ENCODE peak calls at places on chromosomes 13 and 19, in ten cellular contexts. H, K, R, B, A, N, P, Q, Z and U are unnamed samples.
A peak's percentile ranks its signal among the peaks of the same experiment; 100 is the strongest.

GRCh38 chr19:56567274-56568120 is at the start of gene ZNF470:
- DNase-seq in Z (peak; percentile 96), B (peak; percentile 94), Q (peak; percentile 87), K (peak; percentile 73), N (peak; percentile 97), P (peak; percentile 98), A (peak; percentile 96), R (peak; percentile 97), H (peak; percentile 98), U (peak; percentile 97)

GRCh38 chr13:75581874-75582640 is 32.5 kb downstream of the UCHL3 start:
- DNase-seq in Z (no peak), K (no peak), P (no peak), B (no peak), Q (no peak), A (no peak), R (no peak), H (no peak), N (no peak), U (no peak)

GRCh38 chr19:54179921-54180452 is 7.0 kb upstream of the TMC4 start:
- DNase-seq in A (peak; percentile 70), Z (no peak), Q (no peak), N (peak; percentile 58), P (peak; percentile 87), R (no peak), B (no peak), H (peak; percentile 70), K (no peak), U (no peak)

GRCh38 chr13:102183509-102184182 is 218.2 kb downstream of the FGF14 start:
- DNase-seq in B (no peak), R (no peak), N (peak; percentile 10), Q (no peak), K (no peak), P (no peak), Z (no peak), A (no peak), H (no peak), U (no peak)

GRCh38 chr13:59710416-59710815 is 453.3 kb downstream of the DIAPH3 start:
- DNase-seq in N (no peak), R (no peak), A (no peak), B (no peak), H (no peak), Z (no peak), Q (no peak), P (no peak), K (no peak), U (no peak)

GRCh38 chr13:87954116-87954515 is 282.9 kb downstream of the SLITRK5 start:
- DNase-seq in N (no peak), P (no peak), Q (no peak), Z (no peak), H (no peak), K (no peak), A (no peak), B (no peak), R (no peak), U (no peak)

GRCh38 chr13:99271249-99271648 is 13.1 kb upstream of the GPR18 start:
- DNase-seq in A (no peak), N (no peak), H (no peak), Z (no peak), K (no peak), B (no peak), P (no peak), R (no peak), Q (no peak), U (no peak)

GRCh38 chr19:18397242-18398202 is at the start of gene LRRC25:
- DNase-seq in A (peak; percentile 93), Q (no peak), H (peak; percentile 72), B (no peak), Z (peak; percentile 50), N (peak; percentile 77), K (no peak), P (peak; percentile 83), R (peak; percentile 66), U (no peak)

GRCh38 chr13:48977973-48978372 is 2.3 kb downstream of the FNDC3A start:
- DNase-seq in Q (no peak), H (no peak), Z (no peak), A (no peak), N (no peak), P (no peak), K (no peak), R (no peak), B (no peak), U (no peak)

GRCh38 chr19:18773682-18774081 is 17.4 kb downstream of the COMP start:
- DNase-seq in P (no peak), A (no peak), K (no peak), Z (no peak), R (no peak), Q (no peak), N (no peak), H (no peak), B (no peak), U (no peak)

GRCh38 chr19:45601524-45602522 is at the start of gene GPR4:
- DNase-seq in H (no peak), Q (no peak), A (no peak), R (no peak), P (no peak), Z (peak; percentile 57), B (no peak), N (no peak), K (no peak), U (no peak)

GRCh38 chr19:45455707-45456499 is 11.9 kb upstream of the FOSB start:
- DNase-seq in R (peak; percentile 95), B (peak; percentile 94), A (peak; percentile 81), N (peak; percentile 98), P (peak; percentile 81), K (no peak), Z (peak; percentile 89), H (peak; percentile 95), Q (peak; percentile 98), U (peak; percentile 97)

GRCh38 chr19:56690668-56691067 is 19.1 kb upstream of the ZNF835 start:
- DNase-seq in B (no peak), R (no peak), Q (no peak), K (no peak), P (no peak), N (no peak), H (no peak), Z (no peak), A (no peak), U (no peak)

GRCh38 chr19:39362682-39363657 is 20.7 kb downstream of the SAMD4B start:
- DNase-seq in A (no peak), N (no peak), K (no peak), Z (no peak), P (no peak), Q (no peak), H (no peak), B (peak; percentile 54), R (no peak), U (no peak)

GRCh38 chr19:50602089-50602422 is 33.8 kb upstream of the LRRC4B start:
- DNase-seq in A (no peak), Q (no peak), R (no peak), N (no peak), B (no peak), H (no peak), Z (no peak), P (no peak), K (no peak), U (no peak)
- TF ChIP-seq POLR2A in A (no peak), Q (no peak), R (no peak), N (no peak), B (no peak), H (no peak), Z (no peak), P (no peak), K (no peak), U (no peak)

GRCh38 chr19:41877490-41877876 is 404 bp downstream of the CD79A start:
- DNase-seq in Q (no peak), H (peak; percentile 80), K (no peak), A (peak; percentile 90), N (no peak), R (no peak), P (no peak), B (no peak), Z (no peak), U (no peak)

GRCh38 chr19:41877916-41878905 is 1.1 kb downstream of the CD79A start:
- DNase-seq in H (no peak), B (no peak), R (no peak), P (no peak), K (no peak), Q (no peak), A (no peak), Z (no peak), N (no peak), U (no peak)

GRCh38 chr19:41879080-41879479 is 2.0 kb downstream of the CD79A start:
- DNase-seq in Z (no peak), A (no peak), Q (no peak), P (no peak), R (no peak), K (no peak), B (no peak), H (no peak), N (no peak), U (no peak)

GRCh38 chr19:41879670-41880328 is 2.7 kb downstream of the CD79A start:
- DNase-seq in K (no peak), H (no peak), B (no peak), A (no peak), R (no peak), P (no peak), Z (no peak), N (no peak), Q (no peak), U (no peak)

DNA sequence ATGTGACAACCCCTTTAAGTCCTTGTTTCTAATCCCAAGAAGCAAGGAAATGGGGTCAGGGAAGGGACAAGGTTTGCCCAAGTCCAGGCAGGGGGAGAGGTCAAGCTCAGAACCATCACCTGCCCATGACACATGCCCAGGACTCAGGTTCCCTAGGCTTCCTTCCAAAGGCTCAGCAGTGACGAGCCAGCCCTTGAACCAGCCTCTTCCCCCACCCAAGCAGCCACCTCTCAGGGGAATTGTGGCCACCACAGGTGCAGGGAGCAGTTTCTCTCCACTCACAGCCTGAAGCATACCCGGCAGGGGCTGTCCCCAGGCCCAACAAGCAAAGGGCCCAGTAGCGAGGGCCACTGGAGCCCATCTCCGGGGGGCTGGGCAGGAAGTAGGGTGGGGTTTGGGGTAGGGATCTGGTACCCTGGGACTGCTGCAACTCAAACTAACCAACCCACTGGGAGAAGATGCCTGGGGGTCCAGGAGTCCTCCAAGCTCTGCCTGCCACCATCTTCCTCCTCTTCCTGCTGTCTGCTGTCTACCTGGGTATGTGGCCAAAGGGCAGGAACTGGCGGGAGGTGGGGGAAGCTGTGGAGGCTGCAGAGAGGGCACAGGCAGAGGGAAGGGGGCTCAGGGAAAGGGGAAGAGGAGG is at the start of gene CD79A:
- DNase-seq in Q (no peak), N (no peak), A (peak; percentile 96), K (no peak), Z (no peak), B (no peak), R (no peak), P (no peak), H (peak; percentile 94), U (no peak)
- TF ChIP-seq POLR2A in Q (no peak), N (no peak), A (peak; percentile 26), K (no peak), Z (no peak), B (no peak), R (no peak), P (no peak), H (no peak), U (no peak)

GRCh38 chr19:4343056-4343844 is at the start of gene MPND:
- DNase-seq in B (peak; percentile 93), P (peak; percentile 96), Q (peak; percentile 47), N (peak; percentile 91), R (peak; percentile 92), K (peak; percentile 63), Z (peak; percentile 95), H (peak; percentile 97), A (peak; percentile 99), U (peak; percentile 95)
- TF ChIP-seq POLR2A in B (peak; percentile 69), P (no peak), Q (peak; percentile 38), N (no peak), R (no peak), K (no peak), Z (peak; percentile 61), H (peak; percentile 35), A (no peak), U (no peak)

GRCh38 chr13:32587014-32587773 is 942 bp downstream of the PDS5B start:
- DNase-seq in Q (peak; percentile 10), N (peak; percentile 73), R (peak; percentile 74), B (peak; percentile 68), A (peak; percentile 92), H (peak; percentile 83), K (peak; percentile 9), Z (peak; percentile 82), P (peak; percentile 82), U (peak; percentile 87)
- TF ChIP-seq POLR2A in Q (no peak), N (peak; percentile 34), R (no peak), B (no peak), A (no peak), H (no peak), K (no peak), Z (no peak), P (no peak), U (no peak)